ENCODE peak calls at places on chromosomes 12 and 14, in nine cellular contexts. Z is A549; Q is left ventricle myocardium inferior; H is fibroblast of mammary gland; L is A673; K is astrocyte of the cerebellum; M is endodermal cell; A is tibial artery; G is CD8-positive, alpha-beta T cell. E is an unnamed sample.
A peak's percentile ranks its signal among the peaks of the same experiment; 100 is the strongest.

GRCh38 chr12:44588651-44589050 is 287.5 kb downstream of the NELL2 start:
- DNase-seq in L (no peak), A (no peak), H (no peak), M (no peak), K (no peak), Z (no peak), G (no peak), Q (no peak), E (no peak)

GRCh38 chr12:42299392-42300308 is 26.2 kb downstream of the ZCRB1 start:
- DNase-seq in H (peak; percentile 58), G (peak; percentile 16), A (no peak), Q (no peak), L (peak; percentile 34), Z (peak; percentile 49), M (no peak), K (no peak), E (no peak)

GRCh38 chr12:124270671-124271070 is 24.2 kb upstream of the RFLNA start:
- DNase-seq in A (no peak), K (no peak), L (no peak), Z (no peak), G (no peak), Q (no peak), H (no peak), M (no peak), E (no peak)

GRCh38 chr12:120094485-120094884 is 22.1 kb downstream of the RAB35 start:
- DNase-seq in Q (no peak), H (no peak), K (no peak), A (no peak), Z (no peak), L (no peak), M (no peak), G (no peak), E (no peak)

GRCh38 chr14:100761481-100761880 is 34.8 kb downstream of the DLK1 start:
- DNase-seq in Z (peak; percentile 24), G (no peak), K (peak; percentile 27), Q (no peak), H (peak; percentile 92), L (no peak), A (no peak), M (no peak), E (no peak)

GRCh38 chr14:104441275-104442106 is 138.1 kb upstream of the C14orf180 start:
- DNase-seq in K (no peak), Q (no peak), G (peak; percentile 9), A (peak; percentile 53), H (no peak), M (peak; percentile 17), Z (no peak), L (no peak), E (no peak)

GRCh38 chr12:55938826-55939501 is 8.0 kb downstream of the DGKA start:
- DNase-seq in L (no peak), A (no peak), H (no peak), K (no peak), M (no peak), Q (no peak), G (no peak), Z (no peak), E (no peak)

GRCh38 chr14:49463146-49463545 is 123.0 kb downstream of the RPS29 start:
- DNase-seq in G (no peak), L (no peak), Q (no peak), H (no peak), A (no peak), M (no peak), Z (no peak), K (no peak), E (no peak)

GRCh38 chr14:31208546-31209424 is 1.2 kb upstream of the HECTD1 start:
- DNase-seq in G (no peak), Z (no peak), H (no peak), A (no peak), K (no peak), M (peak; percentile 46), Q (no peak), L (no peak), E (no peak)

GRCh38 chr12:100868487-100868886 is 73.9 kb downstream of the ANO4 start:
- DNase-seq in A (no peak), Z (no peak), L (no peak), G (no peak), K (peak; percentile 12), H (peak; percentile 79), Q (no peak), M (no peak), E (no peak)

GRCh38 chr12:92324849-92325500 is 179.3 kb upstream of the BTG1 start:
- DNase-seq in G (no peak), A (no peak), K (no peak), Q (no peak), Z (no peak), L (peak; percentile 4), H (no peak), M (peak; percentile 52), E (no peak)

GRCh38 chr14:68791078-68791983 is 1.5 kb downstream of the ZFP36L1 start:
- DNase-seq in Z (peak; percentile 38), H (no peak), L (peak; percentile 63), Q (no peak), M (peak; percentile 69), A (no peak), G (peak; percentile 27), K (no peak), E (peak; percentile 36)

DNA sequence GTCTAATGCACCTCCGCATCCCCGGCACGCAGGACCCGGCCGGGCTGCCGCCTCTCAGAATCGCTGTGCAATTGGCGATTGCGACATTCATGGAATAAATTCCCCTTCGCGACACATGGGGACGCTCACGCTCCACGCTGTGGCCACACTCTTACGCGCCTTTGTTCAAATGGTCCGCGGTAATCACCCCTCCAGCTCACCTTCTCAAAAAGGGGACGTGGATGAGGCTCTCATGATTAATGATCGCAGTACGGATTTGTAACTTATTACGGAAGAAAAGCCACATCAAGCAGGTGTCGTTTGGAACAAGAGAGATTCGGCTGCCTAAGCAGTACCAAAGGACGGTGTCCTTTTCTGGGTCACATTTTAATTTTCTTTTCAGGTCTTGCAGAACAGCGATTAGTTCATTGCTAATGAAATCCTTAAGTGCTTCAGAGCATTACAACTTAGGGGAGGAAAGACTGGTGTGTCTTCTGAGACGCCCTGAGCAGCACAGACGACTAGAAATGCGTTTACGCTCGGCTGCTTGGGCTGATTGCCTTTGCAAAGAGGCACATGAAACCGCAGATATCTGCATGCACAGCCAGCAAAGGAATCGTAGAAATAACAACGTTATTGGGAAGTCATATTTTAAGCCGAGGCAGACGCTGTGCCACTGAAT is 37.3 kb upstream of the ADGRD1 start:
- DNase-seq in K (no peak), Q (peak; percentile 42), M (peak; percentile 86), H (peak; percentile 60), G (no peak), Z (peak; percentile 74), A (peak; percentile 69), L (peak; percentile 78), E (peak; percentile 46)
- H3K4me3 ChIP-seq in K (no peak overlapping the region), Q (peak overlapping the region; percentile 42), M (no peak overlapping the region), H (no peak overlapping the region), G (no peak overlapping the region), Z (peak overlapping the region; percentile 21), A (peak overlapping the region; percentile 29), L (peak overlapping the region; percentile 25), E (no peak overlapping the region)

DNA sequence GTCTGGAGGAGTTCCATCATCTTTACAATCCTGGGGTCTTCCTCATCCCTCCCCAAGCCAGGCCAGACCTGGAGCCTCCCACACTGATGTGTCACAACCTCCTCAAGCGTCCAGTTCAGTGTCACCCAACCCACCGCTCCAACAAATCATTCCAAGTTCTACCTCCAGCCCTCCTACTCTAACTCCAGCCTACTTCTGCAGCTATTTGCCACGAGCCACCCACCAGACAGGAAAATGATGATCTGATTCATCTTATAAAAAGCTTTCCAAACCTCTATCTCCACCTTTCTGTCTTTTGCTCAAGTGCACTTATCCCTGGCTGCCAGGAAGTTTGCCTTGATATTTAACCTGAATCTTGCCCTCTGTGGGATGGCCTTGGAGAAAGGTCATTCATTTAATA is 30.2 kb downstream of the SMUG1 start:
- DNase-seq in G (no peak), Z (no peak), A (no peak), M (no peak), L (no peak), K (no peak), Q (no peak), H (no peak), E (no peak)
- H3K4me3 ChIP-seq in G (no peak overlapping the region), Z (no peak overlapping the region), A (no peak overlapping the region), M (no peak overlapping the region), L (no peak overlapping the region), K (no peak overlapping the region), Q (no peak overlapping the region), H (no peak overlapping the region), E (no peak overlapping the region)

GRCh38 chr14:95713596-95714371 is at the start of gene TCL1A:
- DNase-seq in L (no peak), G (no peak), M (peak; percentile 81), Z (no peak), A (no peak), K (no peak), Q (no peak), H (no peak), E (no peak)

GRCh38 chr14:95707327-95707726 is 6.6 kb downstream of the TCL1A start:
- DNase-seq in K (no peak), G (no peak), A (no peak), H (no peak), L (no peak), Q (no peak), Z (no peak), M (no peak), E (no peak)

GRCh38 chr14:95711476-95712176 is 2.3 kb downstream of the TCL1A start:
- DNase-seq in Q (no peak), A (no peak), L (no peak), K (no peak), G (no peak), Z (no peak), H (no peak), M (no peak), E (no peak)

GRCh38 chr14:95712398-95712797 is 1.5 kb downstream of the TCL1A start:
- DNase-seq in Q (no peak), A (no peak), H (no peak), K (no peak), L (no peak), G (no peak), M (no peak), Z (no peak), E (no peak)

DNA sequence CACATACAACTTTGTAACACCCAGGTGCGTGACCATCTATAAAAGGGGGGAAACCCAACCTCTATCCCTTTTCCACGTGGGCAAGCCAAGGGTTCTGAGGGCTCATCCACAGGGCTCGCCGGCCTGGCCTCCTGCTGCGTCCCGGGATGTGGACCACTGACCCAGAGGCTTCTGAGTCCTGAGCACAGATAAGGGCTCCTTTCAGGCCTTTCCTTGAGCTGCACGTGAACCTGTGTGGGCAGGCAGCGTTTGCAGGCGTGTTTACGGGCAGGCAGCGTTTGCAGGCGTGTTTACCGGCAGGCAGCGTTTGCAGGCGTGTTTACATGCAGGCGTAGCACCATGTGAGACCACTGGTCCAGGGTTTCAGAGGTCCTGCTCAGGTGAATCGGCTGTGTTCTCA is 3.8 kb downstream of the TCL1A start:
- DNase-seq in M (no peak), H (no peak), K (no peak), G (no peak), A (no peak), Z (no peak), L (no peak), Q (no peak), E (no peak)
- H3K4me3 ChIP-seq in M (no peak overlapping the region), H (no peak overlapping the region), K (no peak overlapping the region), G (no peak overlapping the region), A (no peak overlapping the region), Z (no peak overlapping the region), L (no peak overlapping the region), Q (no peak overlapping the region), E (no peak overlapping the region)

DNA sequence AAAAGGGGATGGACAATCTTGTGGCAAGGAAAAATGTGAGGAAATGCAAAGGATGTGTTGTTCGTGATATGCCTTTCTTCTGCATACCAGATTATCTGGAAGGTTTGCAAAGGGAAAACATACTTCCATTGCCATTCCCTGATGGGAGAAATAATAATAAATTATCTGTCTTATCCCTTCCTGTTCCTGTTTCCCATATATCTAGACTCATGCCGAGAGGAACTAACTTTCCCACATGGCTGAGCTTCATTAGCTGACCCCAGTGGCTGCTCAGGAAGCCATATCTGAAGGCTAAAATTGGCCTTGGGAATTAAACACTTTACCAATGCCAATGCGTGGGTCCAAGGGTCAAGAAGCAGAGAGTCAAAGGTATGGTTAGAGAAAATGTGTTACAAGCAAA is 439.8 kb downstream of the MDGA2 start:
- DNase-seq in Z (no peak), Q (no peak), G (no peak), A (no peak), K (no peak), H (no peak), M (no peak), L (no peak), E (no peak)
- H3K4me3 ChIP-seq in Z (no peak overlapping the region), Q (no peak overlapping the region), G (no peak overlapping the region), A (no peak overlapping the region), K (no peak overlapping the region), H (no peak overlapping the region), M (no peak overlapping the region), L (no peak overlapping the region), E (no peak overlapping the region)

E was measured in small intestine.